ENCODE peak calls at places on chromosomes 6 and 20, in nine cellular contexts. U, S, V, I, N, W, P, T and G are unnamed samples.

GRCh38 chr6:142542704-142543233 is 241.0 kb downstream of the ADGRG6 start:
- DNase-seq in V (no peak), N (peak), S (peak), U (no peak), I (no peak), T (peak), W (peak), P (no peak), G (peak)

GRCh38 chr6:122788663-122789062 is 395 bp upstream of the SMPDL3A start:
- DNase-seq in V (no peak), S (no peak), I (no peak), W (no peak), N (no peak), U (no peak), P (no peak), T (peak), G (no peak)

GRCh38 chr6:104887350-104887749 is 27.6 kb upstream of the HACE1 start:
- DNase-seq in W (peak), S (peak), N (peak), U (no peak), T (peak), V (peak), I (peak), P (no peak), G (peak)

GRCh38 chr6:133888931-133889556 is at the start of gene TCF21:
- DNase-seq in I (no peak), S (peak), V (no peak), N (no peak), W (no peak), U (no peak), T (no peak), P (no peak), G (peak)

GRCh38 chr20:26135325-26136110 is 438.9 kb upstream of the ZNF337 start:
- DNase-seq in V (no peak), W (peak), I (no peak), N (no peak), T (no peak), S (no peak), P (no peak), U (no peak), G (no peak)

GRCh38 chr6:235763-236360 is 56.4 kb upstream of the DUSP22 start:
- DNase-seq in I (no peak), N (peak), V (peak), P (no peak), U (peak), W (peak), S (no peak), T (no peak), G (peak)

GRCh38 chr20:25739615-25740320 is 43.1 kb upstream of the ZNF337 start:
- DNase-seq in U (peak), W (peak), P (no peak), I (no peak), N (no peak), T (peak), S (peak), V (peak), G (peak)

GRCh38 chr20:25306991-25307903 is 59.4 kb downstream of the PYGB start:
- DNase-seq in U (no peak), I (no peak), V (peak), W (no peak), P (no peak), S (no peak), N (no peak), T (no peak), G (no peak)

GRCh38 chr6:133705731-133706130 is 183.2 kb upstream of the TCF21 start:
- DNase-seq in I (no peak), P (no peak), V (no peak), T (peak), S (peak), W (no peak), N (no peak), U (no peak), G (peak)

GRCh38 chr6:40906759-40907158 is 132.3 kb downstream of the UNC5CL start:
- DNase-seq in P (no peak), N (no peak), U (no peak), S (peak), W (peak), T (peak), I (no peak), V (peak), G (peak)

GRCh38 chr20:52974155-52974554 is 2.0 kb downstream of the TSHZ2 start:
- DNase-seq in I (no peak), P (no peak), U (peak), T (no peak), V (peak), S (no peak), W (no peak), N (no peak), G (no peak)

GRCh38 chr6:149895702-149896310 is 2.1 kb downstream of the RAET1E start:
- DNase-seq in S (peak), P (no peak), N (peak), U (peak), T (peak), V (peak), I (peak), W (peak), G (peak)

GRCh38 chr6:37566209-37566859 is 66.6 kb upstream of the CCDC167 start:
- DNase-seq in S (no peak), N (no peak), U (peak), W (peak), T (peak), P (peak), I (peak), V (peak), G (peak)

GRCh38 chr6:149480502-149481280 is 4.1 kb downstream of the ZC3H12D start:
- DNase-seq in U (peak), V (no peak), N (no peak), I (no peak), W (no peak), P (no peak), S (no peak), T (no peak), G (no peak)

GRCh38 chr20:50192364-50193168 is 1.9 kb downstream of the CEBPB start:
- DNase-seq in V (peak), I (peak), S (peak), W (peak), T (peak), U (peak), P (peak), N (peak), G (peak)

GRCh38 chr6:32415521-32416019 is 8.6 kb upstream of the BTNL2 start:
- DNase-seq in N (peak), V (peak), I (peak), T (peak), P (peak), W (peak), S (peak), U (peak), G (peak)

GRCh38 chr6:88165877-88166492 is at the start of gene CNR1:
- DNase-seq in U (no peak), S (peak), I (peak), N (no peak), V (peak), T (no peak), W (peak), P (no peak), G (no peak)

GRCh38 chr6:24766685-24767462 is 7.9 kb upstream of the GMNN start:
- DNase-seq in N (no peak), V (peak), S (peak), I (peak), W (peak), T (peak), U (peak), P (no peak), G (peak)